ENCODE peak calls at places on chromosomes 16 and 17, in seven cellular contexts. K is coronary artery; E is glutamatergic neuron; T is HEK293T; C is NCI-H82; H is stimulated activated CD4-positive, alpha-beta T cell treated with anti-CD3 and anti-CD28 coated beads, Interleukin-1b, Interleukin-23, amount 100 ng/mL, for 24 hours; X is hippocampal formation. G is an unnamed sample.
A peak's percentile ranks its signal among the peaks of the same experiment; 100 is the strongest.

GRCh38 chr17:4974064-4974670 is 6.5 kb upstream of the SPAG7 start:
- DNase-seq in K (no peak), E (no peak), T (no peak), C (no peak), H (no peak), X (no peak), G (no peak)

GRCh38 chr17:29734640-29735039 is 111.9 kb upstream of the CORO6 start:
- DNase-seq in K (no peak), E (no peak), T (no peak), C (no peak), H (no peak), X (no peak), G (no peak)

GRCh38 chr17:78558181-78558850 is 18.9 kb downstream of the DNAH17 start:
- DNase-seq in K (no peak), E (peak; percentile 31), T (peak; percentile 39), C (no peak), H (no peak), X (no peak), G (no peak)

GRCh38 chr16:11270602-11271162 is 1.6 kb upstream of the TNP2 start:
- DNase-seq in K (no peak), E (no peak), T (no peak), C (no peak), H (no peak), X (no peak), G (no peak)

GRCh38 chr16:27208081-27208692 is 4.9 kb downstream of the KDM8 start:
- DNase-seq in K (no peak), E (no peak), T (no peak), C (no peak), H (no peak), X (no peak), G (no peak)

GRCh38 chr17:53227514-53227913 is 595.2 kb upstream of the KIF2B start:
- DNase-seq in K (no peak), E (no peak), T (no peak), C (no peak), H (no peak), X (no peak), G (no peak)

GRCh38 chr16:46775214-46775613 is 27.1 kb upstream of the MYLK3 start:
- DNase-seq in K (no peak), E (no peak), T (no peak), C (no peak), H (no peak), X (no peak), G (no peak)

GRCh38 chr16:2858245-2859025 is 465 bp upstream of the PRSS22 start:
- DNase-seq in K (no peak), E (no peak), T (peak; percentile 5), C (peak; percentile 16), H (no peak), X (no peak), G (no peak)

GRCh38 chr16:56591377-56592060 is 2.2 kb downstream of the MT3 start:
- DNase-seq in K (peak; percentile 46), E (no peak), T (no peak), C (no peak), H (no peak), X (no peak), G (no peak)

GRCh38 chr17:58536541-58536940 is 22.1 kb upstream of the MTMR4 start:
- DNase-seq in K (no peak), E (no peak), T (no peak), C (no peak), H (no peak), X (no peak), G (no peak)

GRCh38 chr16:27322858-27323780 is 9.3 kb downstream of the IL4R start:
- DNase-seq in K (no peak), E (no peak), T (no peak), C (no peak), H (no peak), X (no peak), G (no peak)

GRCh38 chr17:27319536-27320221 is 25.8 kb downstream of the WSB1 start:
- DNase-seq in K (peak; percentile 79), E (no peak), T (no peak), C (peak; percentile 98), H (no peak), X (peak; percentile 23), G (peak; percentile 91)

GRCh38 chr17:12074346-12074745 is 53.7 kb downstream of the MAP2K4 start:
- DNase-seq in K (no peak), E (no peak), T (no peak), C (peak; percentile 58), H (no peak), X (no peak), G (no peak)

GRCh38 chr16:2371421-2371820 is 30.9 kb upstream of the ABCA3 start:
- DNase-seq in K (no peak), E (no peak), T (no peak), C (no peak), H (no peak), X (no peak), G (no peak)

GRCh38 chr17:18948476-18949006 is 3.4 kb upstream of the SLC5A10 start:
- DNase-seq in K (no peak), E (no peak), T (no peak), C (no peak), H (no peak), X (no peak), G (no peak)

GRCh38 chr17:41527076-41528023 is 758 bp downstream of the KRT19 start:
- DNase-seq in K (no peak), E (no peak), T (no peak), C (no peak), H (no peak), X (no peak), G (no peak)

GRCh38 chr17:50279181-50279526 is 4.9 kb downstream of the TMEM92 start:
- DNase-seq in K (no peak), E (no peak), T (no peak), C (no peak), H (no peak), X (no peak), G (no peak)

GRCh38 chr16:84550096-84550495 is 45.6 kb upstream of the MEAK7 start:
- DNase-seq in K (no peak), E (no peak), T (no peak), C (no peak), H (no peak), X (no peak), G (no peak)

GRCh38 chr16:10868562-10869469 is 8.2 kb upstream of the CIITA start:
- DNase-seq in K (no peak), E (no peak), T (no peak), C (no peak), H (no peak), X (no peak), G (no peak)

GRCh38 chr16:52581530-52581929 is 34.6 kb upstream of the TOX3 start:
- DNase-seq in K (no peak), E (no peak), T (peak; percentile 9), C (peak; percentile 1), H (no peak), X (no peak), G (no peak)

GRCh38 chr17:66375121-66375520 is 72.7 kb downstream of the PRKCA start:
- DNase-seq in K (no peak), E (no peak), T (no peak), C (no peak), H (no peak), X (no peak), G (peak; percentile 47)

GRCh38 chr16:83040174-83040573 is 413.4 kb downstream of the CDH13 start:
- DNase-seq in K (no peak), E (no peak), T (no peak), C (no peak), H (no peak), X (no peak), G (no peak)

GRCh38 chr16:84582958-84583516 is 34.8 kb downstream of the COTL1 start:
- DNase-seq in K (no peak), E (no peak), T (no peak), C (no peak), H (no peak), X (no peak), G (no peak)

GRCh38 chr16:14057878-14058382 is 13.2 kb upstream of the MRTFB start:
- DNase-seq in K (no peak), E (no peak), T (no peak), C (no peak), H (no peak), X (no peak), G (no peak)

GRCh38 chr17:42846594-42847280 is 2.4 kb downstream of the AOC2 start:
- DNase-seq in K (peak; percentile 78), E (no peak), T (no peak), C (no peak), H (no peak), X (no peak), G (no peak)

GRCh38 chr17:39939588-39940419 is 12.3 kb downstream of the LRRC3C start:
- DNase-seq in K (no peak), E (no peak), T (peak; percentile 23), C (peak; percentile 53), H (no peak), X (no peak), G (peak; percentile 38)

GRCh38 chr16:89507219-89507833 is 877 bp upstream of the SPG7 start:
- DNase-seq in K (peak; percentile 80), E (no peak), T (no peak), C (peak; percentile 58), H (no peak), X (no peak), G (no peak)

GRCh38 chr16:86382774-86383407 is 127.4 kb upstream of the FOXF1 start:
- DNase-seq in K (no peak), E (no peak), T (no peak), C (no peak), H (no peak), X (no peak), G (no peak)

GRCh38 chr17:51435641-51436091 is 175.3 kb downstream of the UTP18 start:
- DNase-seq in K (no peak), E (peak; percentile 82), T (peak; percentile 73), C (peak; percentile 84), H (no peak), X (no peak), G (peak; percentile 78)